ENCODE peak calls at places on chromosomes 11 and 22, in six cellular contexts. Q is colonic mucosa; H is heart left ventricle; U is CD4-positive, alpha-beta memory T cell; S is effector memory CD4-positive, alpha-beta T cell; M is fibroblast of lung. G is an unnamed sample.

GRCh38 chr22:37566329-37566837 is 6.1 kb downstream of the CDC42EP1 start:
- DNase-seq in Q (no peak), H (no peak), U (peak; percentile 50), S (peak; percentile 30), M (no peak), G (peak; percentile 22)

GRCh38 chr11:90851196-90851595 is 628.3 kb upstream of the CHORDC1 start:
- DNase-seq in Q (no peak), H (no peak), U (no peak), S (no peak), M (no peak), G (no peak)

GRCh38 chr11:95200781-95201457 is 30.1 kb downstream of the SESN3 start:
- DNase-seq in Q (no peak), H (no peak), U (no peak), S (no peak), M (no peak), G (no peak)

GRCh38 chr11:44886765-44887164 is 63.9 kb downstream of the TP53I11 start:
- DNase-seq in Q (no peak), H (no peak), U (no peak), S (no peak), M (peak; percentile 51), G (no peak)

GRCh38 chr11:15057352-15057751 is 16.0 kb upstream of the CALCB start:
- DNase-seq in Q (no peak), H (no peak), U (no peak), S (no peak), M (no peak), G (no peak)

GRCh38 chr11:64609436-64610047 is 18.5 kb downstream of the SLC22A12 start:
- DNase-seq in Q (no peak), H (no peak), U (no peak), S (no peak), M (no peak), G (no peak)

GRCh38 chr11:24078056-24078455 is 418.8 kb upstream of the LUZP2 start:
- DNase-seq in Q (no peak), H (no peak), U (no peak), S (no peak), M (peak; percentile 64), G (no peak)

GRCh38 chr11:102662607-102663006 is 37.5 kb upstream of the MMP20 start:
- DNase-seq in Q (no peak), H (no peak), U (no peak), S (no peak), M (no peak), G (no peak)

GRCh38 chr11:14288189-14288935 is 70.6 kb downstream of the RRAS2 start:
- DNase-seq in Q (no peak), H (no peak), U (peak; percentile 10), S (no peak), M (peak; percentile 87), G (no peak)

GRCh38 chr11:7004482-7004881 is 15.7 kb downstream of the ZNF214 start:
- DNase-seq in Q (peak; percentile 17), H (no peak), U (no peak), S (no peak), M (peak; percentile 39), G (no peak)

GRCh38 chr11:103483996-103484395 is 374.8 kb downstream of the DYNC2H1 start:
- DNase-seq in Q (no peak), H (no peak), U (no peak), S (no peak), M (no peak), G (no peak)

GRCh38 chr11:63556404-63556803 is 6.8 kb downstream of the PLAAT2 start:
- DNase-seq in Q (peak; percentile 11), H (no peak), U (no peak), S (no peak), M (no peak), G (no peak)

GRCh38 chr11:27456140-27456801 is 16.3 kb downstream of the LGR4 start:
- DNase-seq in Q (no peak), H (no peak), U (no peak), S (no peak), M (no peak), G (no peak)

GRCh38 chr11:72294566-72295395 is 50.8 kb upstream of the PHOX2A start:
- DNase-seq in Q (no peak), H (no peak), U (no peak), S (no peak), M (no peak), G (no peak)

GRCh38 chr22:29219881-29220670 is 14.4 kb downstream of the EMID1 start:
- DNase-seq in Q (no peak), H (no peak), U (no peak), S (no peak), M (no peak), G (no peak)

GRCh38 chr11:12677131-12677530 is 2.9 kb downstream of the TEAD1 start:
- DNase-seq in Q (no peak), H (no peak), U (no peak), S (no peak), M (peak; percentile 65), G (no peak)

GRCh38 chr11:35593143-35593542 is 25.1 kb upstream of the FJX1 start:
- DNase-seq in Q (no peak), H (no peak), U (no peak), S (no peak), M (peak; percentile 89), G (no peak)

GRCh38 chr11:44709281-44709562 is 17.5 kb upstream of the TSPAN18 start:
- DNase-seq in Q (no peak), H (no peak), U (no peak), S (no peak), M (no peak), G (no peak)

GRCh38 chr11:128613300-128613995 is 26.1 kb upstream of the ETS1 start:
- DNase-seq in Q (no peak), H (no peak), U (no peak), S (no peak), M (no peak), G (no peak)

GRCh38 chr11:66543263-66544107 is 2.4 kb downstream of the ZDHHC24 start:
- DNase-seq in Q (peak; percentile 35), H (peak; percentile 47), U (peak; percentile 72), S (peak; percentile 60), M (peak; percentile 47), G (peak; percentile 50)

GRCh38 chr11:124762077-124762623 is at the start of gene ESAM:
- DNase-seq in Q (peak; percentile 84), H (peak; percentile 80), U (peak; percentile 60), S (peak; percentile 55), M (no peak), G (peak; percentile 52)

GRCh38 chr22:48819991-48820390 is 1007.7 kb downstream of the BRD1 start:
- DNase-seq in Q (no peak), H (no peak), U (no peak), S (no peak), M (no peak), G (no peak)
- H3K9me3 ChIP-seq in Q (no peaks in the 10 kb centered on the region), H (no peaks in the 10 kb centered on the region), U (no peaks in the 10 kb centered on the region), S (no peaks in the 10 kb centered on the region), M (no peaks in the 10 kb centered on the region), G (no peaks in the 10 kb centered on the region)

GRCh38 chr11:17369094-17369493 is 17.5 kb downstream of the NCR3LG1 start:
- DNase-seq in Q (no peak), H (no peak), U (no peak), S (no peak), M (no peak), G (no peak)
- H3K9me3 ChIP-seq in Q (peaks cover 7% of the 10 kb centered on the region), H (peaks cover 55% of the 10 kb centered on the region), U (peaks cover 26% of the 10 kb centered on the region), S (peaks cover 7% of the 10 kb centered on the region), M (peaks cover 9% of the 10 kb centered on the region), G (peaks cover 21% of the 10 kb centered on the region)

GRCh38 chr22:48055827-48056226 is 1293.4 kb downstream of the TBC1D22A start:
- DNase-seq in Q (no peak), H (no peak), U (no peak), S (no peak), M (no peak), G (no peak)
- H3K9me3 ChIP-seq in Q (no peaks in the 10 kb centered on the region), H (no peaks in the 10 kb centered on the region), U (no peaks in the 10 kb centered on the region), S (no peaks in the 10 kb centered on the region), M (no peaks in the 10 kb centered on the region), G (no peaks in the 10 kb centered on the region)

GRCh38 chr22:49007013-49007653 is 820.5 kb downstream of the BRD1 start:
- DNase-seq in Q (peak; percentile 12), H (no peak), U (no peak), S (no peak), M (no peak), G (no peak)
- H3K9me3 ChIP-seq in Q (no peaks in the 10 kb centered on the region), H (no peaks in the 10 kb centered on the region), U (no peaks in the 10 kb centered on the region), S (no peaks in the 10 kb centered on the region), M (peaks cover 4% of the 10 kb centered on the region), G (no peaks in the 10 kb centered on the region)

GRCh38 chr11:2796091-2796490 is 89.5 kb downstream of the CDKN1C start:
- DNase-seq in Q (peak; percentile 14), H (peak; percentile 4), U (no peak), S (no peak), M (no peak), G (no peak)
- H3K9me3 ChIP-seq in Q (no peaks in the 10 kb centered on the region), H (no peaks in the 10 kb centered on the region), U (no peaks in the 10 kb centered on the region), S (no peaks in the 10 kb centered on the region), M (no peaks in the 10 kb centered on the region), G (no peaks in the 10 kb centered on the region)

GRCh38 chr22:47406896-47407295 is 644.4 kb downstream of the TBC1D22A start:
- DNase-seq in Q (no peak), H (no peak), U (no peak), S (no peak), M (no peak), G (no peak)

GRCh38 chr22:47409501-47410275 is 647.2 kb downstream of the TBC1D22A start:
- DNase-seq in Q (no peak), H (no peak), U (no peak), S (no peak), M (no peak), G (no peak)

GRCh38 chr22:47408409-47408808 is 646.0 kb downstream of the TBC1D22A start:
- DNase-seq in Q (no peak), H (no peak), U (no peak), S (no peak), M (no peak), G (no peak)

GRCh38 chr22:47406180-47406723 is 643.8 kb downstream of the TBC1D22A start:
- DNase-seq in Q (no peak), H (no peak), U (no peak), S (no peak), M (no peak), G (no peak)

GRCh38 chr22:47407626-47408025 is 645.2 kb downstream of the TBC1D22A start:
- DNase-seq in Q (no peak), H (no peak), U (no peak), S (no peak), M (no peak), G (no peak)
- H3K9me3 ChIP-seq in Q (no peaks in the 10 kb centered on the region), H (no peaks in the 10 kb centered on the region), U (no peaks in the 10 kb centered on the region), S (no peaks in the 10 kb centered on the region), M (no peaks in the 10 kb centered on the region), G (no peaks in the 10 kb centered on the region)

G was measured in T-helper 17 cell.